ENCODE peak calls at places on chromosomes 1 and 21, in eight cellular contexts. Y, T, V, B, M, X, C and P are unnamed samples.

GRCh38 chr1:3774503-3775247 is 2.1 kb downstream of the SMIM1 start:
- DNase-seq in M (no peak), T (no peak), X (no peak), V (no peak), B (peak; percentile 49), C (peak; percentile 83), Y (no peak), P (no peak)

GRCh38 chr1:223299553-223299952 is 64.4 kb downstream of the SUSD4 start:
- DNase-seq in C (no peak), B (no peak), Y (no peak), V (no peak), M (no peak), T (no peak), X (no peak), P (no peak)

GRCh38 chr21:18620421-18620820 is 216.8 kb upstream of the TMPRSS15 start:
- DNase-seq in B (no peak), Y (no peak), V (no peak), M (no peak), X (no peak), T (no peak), C (no peak), P (no peak)

GRCh38 chr1:17658837-17659236 is 96.3 kb upstream of the ACTL8 start:
- DNase-seq in V (no peak), Y (no peak), B (no peak), T (no peak), C (no peak), X (no peak), M (no peak), P (no peak)

GRCh38 chr1:223731076-223731770 is 18.9 kb downstream of the CAPN2 start:
- DNase-seq in V (peak; percentile 82), M (no peak), C (no peak), B (no peak), Y (peak; percentile 76), X (peak; percentile 84), T (peak; percentile 84), P (no peak)

GRCh38 chr1:157626099-157626498 is 28.2 kb upstream of the FCRL4 start:
- DNase-seq in X (no peak), T (no peak), M (peak; percentile 34), B (peak; percentile 16), V (no peak), C (no peak), Y (no peak), P (no peak)

GRCh38 chr1:157404063-157404501 is 148.2 kb downstream of the FCRL5 start:
- DNase-seq in T (no peak), C (no peak), M (no peak), V (no peak), X (no peak), B (no peak), Y (no peak), P (no peak)

GRCh38 chr1:93919780-93920179 is 10.6 kb upstream of the GCLM start:
- DNase-seq in M (no peak), Y (no peak), C (no peak), B (no peak), V (no peak), X (no peak), T (no peak), P (no peak)

GRCh38 chr1:40636777-40637176 is 28.7 kb downstream of the RIMS3 start:
- DNase-seq in B (no peak), C (peak; percentile 72), V (no peak), Y (no peak), M (no peak), T (peak; percentile 44), X (peak; percentile 40), P (no peak)

GRCh38 chr1:181909010-181909409 is 152.5 kb downstream of the ZNF648 start:
- DNase-seq in C (no peak), T (no peak), B (no peak), V (no peak), X (no peak), M (no peak), Y (no peak), P (no peak)

GRCh38 chr1:203551550-203551949 is 57.6 kb downstream of the OPTC start:
- DNase-seq in M (no peak), X (no peak), C (no peak), V (no peak), T (no peak), Y (no peak), B (no peak), P (no peak)

GRCh38 chr1:92211166-92211565 is 6.5 kb upstream of the C1orf146 start:
- DNase-seq in B (no peak), V (no peak), C (no peak), Y (no peak), X (no peak), T (no peak), M (no peak), P (no peak)

GRCh38 chr1:147851149-147851548 is 51.4 kb upstream of the GJA8 start:
- DNase-seq in T (no peak), V (no peak), B (peak; percentile 33), M (no peak), X (no peak), C (no peak), Y (no peak), P (no peak)

GRCh38 chr1:51583532-51583931 is 33.4 kb upstream of the OSBPL9 start:
- DNase-seq in V (peak; percentile 27), C (no peak), T (peak; percentile 62), X (peak; percentile 75), Y (peak; percentile 67), M (no peak), B (no peak), P (no peak)

GRCh38 chr1:156896490-156897033 is 3.0 kb downstream of the PEAR1 start:
- DNase-seq in Y (no peak), B (no peak), M (peak; percentile 46), C (peak; percentile 46), X (no peak), V (no peak), T (no peak), P (no peak)

GRCh38 chr1:217188280-217189235 is 442.3 kb downstream of the GPATCH2 start:
- DNase-seq in M (no peak), C (no peak), X (no peak), V (no peak), Y (no peak), T (no peak), B (no peak), P (no peak)

GRCh38 chr1:164748253-164748899 is 189.4 kb downstream of the PBX1 start:
- DNase-seq in B (no peak), C (no peak), T (no peak), V (no peak), Y (no peak), X (peak; percentile 78), M (peak; percentile 78), P (no peak)

GRCh38 chr1:152646656-152647055 is 16.5 kb upstream of the LCE2D start:
- DNase-seq in T (no peak), M (no peak), C (no peak), X (no peak), B (no peak), Y (no peak), V (no peak), P (no peak)

GRCh38 chr1:101257500-101258325 is 20.9 kb downstream of the S1PR1 start:
- DNase-seq in X (no peak), V (peak; percentile 61), T (no peak), B (no peak), Y (no peak), C (no peak), M (no peak), P (no peak)

DNA sequence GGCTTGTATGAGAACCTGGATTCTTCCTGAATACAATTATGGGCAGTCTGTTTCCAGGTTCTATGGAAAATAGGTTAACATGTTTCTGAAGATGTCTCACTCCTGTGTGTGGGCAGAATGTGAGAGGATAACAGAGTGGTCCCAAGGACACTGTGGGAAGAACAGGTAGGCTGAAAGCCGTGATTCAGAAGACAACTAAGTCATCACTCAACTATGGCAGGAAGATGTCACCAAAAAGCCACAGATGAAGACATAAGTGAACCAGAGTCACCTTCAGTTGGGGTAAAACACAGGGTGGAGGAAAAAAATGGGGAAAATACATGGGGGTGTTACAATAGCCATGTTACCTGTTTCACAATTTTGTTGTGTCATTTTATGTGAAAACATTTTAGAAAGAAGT is 75.1 kb downstream of the UCHL5 start:
- DNase-seq in C (no peak), Y (no peak), T (no peak), X (no peak), M (no peak), B (no peak), V (no peak), P (no peak)
- H3K27ac ChIP-seq in C (no peak overlapping the region), Y (no peak overlapping the region), T (no peak overlapping the region), X (no peak overlapping the region), M (peak overlapping the region; percentile 55), B (no peak overlapping the region), V (no peak overlapping the region), P (no peak overlapping the region)

GRCh38 chr1:117826551-117827078 is 102.8 kb downstream of the GDAP2 start:
- DNase-seq in T (no peak), C (peak; percentile 9), B (no peak), Y (no peak), M (peak; percentile 19), V (no peak), X (peak; percentile 72), P (no peak)
- TF ChIP-seq POLR2AphosphoS5 in T (no peak), C (peak; percentile 76), B (no peak), Y (no peak), M (no peak), V (no peak), X (peak; percentile 12), P (no peak)

DNA sequence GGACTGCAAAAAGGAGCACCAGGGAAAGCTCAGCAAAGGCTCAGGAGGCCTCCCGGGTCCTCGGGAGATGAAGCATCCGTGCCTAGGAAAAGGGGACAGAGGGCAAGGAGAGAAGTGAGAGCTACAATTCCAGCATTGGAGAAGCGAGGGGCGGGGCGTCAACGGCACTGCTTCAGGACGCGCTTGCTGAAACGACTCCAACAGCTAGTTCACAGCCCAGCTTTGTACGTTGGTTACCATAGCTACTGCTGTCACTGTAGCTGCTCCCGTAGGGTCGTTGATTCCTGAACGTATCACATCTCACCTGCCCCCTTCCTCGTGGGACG is 63.1 kb downstream of the TOR1AIP2 start:
- DNase-seq in Y (no peak), M (no peak), B (no peak), C (no peak), X (no peak), V (no peak), T (no peak), P (no peak)
- H3K4me3 ChIP-seq in Y (peak overlapping the region; percentile 34), M (peak overlapping the region; percentile 27), B (peak overlapping the region; percentile 14), C (no peak overlapping the region), X (peak overlapping the region; percentile 45), V (peak overlapping the region; percentile 51), T (peak overlapping the region; percentile 52), P (peak overlapping the region; percentile 74)

DNA sequence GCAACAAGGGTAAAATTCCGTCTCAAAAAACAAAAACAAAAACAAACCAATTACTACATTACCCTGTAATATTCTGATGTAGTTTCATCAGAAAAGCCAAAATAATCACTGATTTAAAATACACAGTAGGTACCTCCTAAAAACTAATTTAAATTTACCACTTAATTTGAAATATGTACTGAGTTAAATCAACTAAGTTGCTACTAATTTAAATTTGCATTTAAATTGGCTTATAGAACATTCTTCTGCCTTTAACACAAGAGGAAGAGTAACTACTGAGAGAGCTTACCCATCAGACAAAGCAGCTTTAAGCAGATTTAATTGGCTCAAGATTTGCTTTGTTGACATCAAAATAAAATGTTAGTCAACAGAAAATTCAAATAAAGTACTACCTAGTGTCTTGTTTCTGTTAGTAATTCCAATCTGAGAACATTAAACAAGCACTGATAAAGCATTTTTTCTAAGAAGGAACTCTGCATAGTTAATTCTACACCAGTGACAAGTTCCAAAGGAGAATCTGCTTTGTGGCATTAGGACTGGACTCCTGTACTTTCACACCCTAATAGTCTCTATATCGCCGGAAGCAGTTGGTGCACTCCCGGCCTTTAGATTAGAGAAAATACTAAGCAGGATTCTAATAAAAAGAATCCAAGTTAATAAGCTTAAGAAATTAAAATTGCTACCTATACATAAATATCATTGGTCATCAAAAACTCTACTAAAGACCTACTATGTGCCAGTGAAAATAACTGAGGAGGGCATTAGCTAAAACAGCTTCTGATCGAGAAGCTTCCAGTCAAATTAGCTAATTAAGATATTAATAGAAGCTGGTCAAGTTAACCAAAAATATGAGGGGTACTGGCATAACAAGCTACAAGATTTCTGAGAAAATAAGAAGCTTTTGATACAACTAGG is 8.4 kb downstream of the LUZP1 start:
- DNase-seq in T (no peak), V (no peak), B (no peak), X (no peak), M (no peak), Y (no peak), C (no peak), P (no peak)
- H3K27ac ChIP-seq in T (no peak overlapping the region), V (no peak overlapping the region), B (no peak overlapping the region), X (no peak overlapping the region), M (no peak overlapping the region), Y (no peak overlapping the region), C (no peak overlapping the region), P (no peak overlapping the region)